ENCODE peak calls at places on chromosome 2, in four cellular contexts. One of them, this sample, is unnamed.

GRCh38 chr2:231685349-231686191 is 22.8 kb upstream of the PTMA start:
- DNase-seq in astrocyte of the spinal cord: no peak
- DNase-seq in endothelial cell of umbilical vein: no peak
- DNase-seq in tibial nerve: no peak
- DNase-seq in this sample: no peak

GRCh38 chr2:167756427-167756826 is 491.0 kb downstream of the STK39 start:
- DNase-seq in endothelial cell of umbilical vein: no peak
- DNase-seq in tibial nerve: no peak
- DNase-seq in astrocyte of the spinal cord: peak
- DNase-seq in this sample: no peak

GRCh38 chr2:88950010-88950409 is 258.5 kb downstream of the RPIA start:
- DNase-seq in astrocyte of the spinal cord: no peak
- DNase-seq in endothelial cell of umbilical vein: peak
- DNase-seq in tibial nerve: no peak
- DNase-seq in this sample: no peak

GRCh38 chr2:69483696-69484095 is 46.5 kb upstream of the NFU1 start:
- DNase-seq in tibial nerve: no peak
- DNase-seq in astrocyte of the spinal cord: no peak
- DNase-seq in endothelial cell of umbilical vein: peak
- DNase-seq in this sample: no peak

GRCh38 chr2:224311226-224311625 is 90.7 kb downstream of the FAM124B start:
- DNase-seq in endothelial cell of umbilical vein: no peak
- DNase-seq in astrocyte of the spinal cord: no peak
- DNase-seq in tibial nerve: no peak
- DNase-seq in this sample: peak

GRCh38 chr2:108395155-108395554 is 17.4 kb downstream of the SULT1C4 start:
- DNase-seq in endothelial cell of umbilical vein: no peak
- DNase-seq in tibial nerve: no peak
- DNase-seq in astrocyte of the spinal cord: no peak
- DNase-seq in this sample: no peak

GRCh38 chr2:53859354-53860159 is at the start of gene GPR75:
- DNase-seq in tibial nerve: no peak
- DNase-seq in endothelial cell of umbilical vein: no peak
- DNase-seq in astrocyte of the spinal cord: peak
- DNase-seq in this sample: peak

GRCh38 chr2:214837466-214837865 is 28.0 kb upstream of the BARD1 start:
- DNase-seq in endothelial cell of umbilical vein: no peak
- DNase-seq in tibial nerve: no peak
- DNase-seq in astrocyte of the spinal cord: no peak
- DNase-seq in this sample: no peak

GRCh38 chr2:102356741-102357140 is 1.1 kb downstream of the IL18R1 start:
- DNase-seq in endothelial cell of umbilical vein: no peak
- DNase-seq in tibial nerve: no peak
- DNase-seq in astrocyte of the spinal cord: no peak
- DNase-seq in this sample: no peak
- H3K4me3 ChIP-seq in endothelial cell of umbilical vein: no peak
- H3K4me3 ChIP-seq in tibial nerve: peak
- H3K4me3 ChIP-seq in astrocyte of the spinal cord: no peak
- H3K4me3 ChIP-seq in this sample: no peak

DNA sequence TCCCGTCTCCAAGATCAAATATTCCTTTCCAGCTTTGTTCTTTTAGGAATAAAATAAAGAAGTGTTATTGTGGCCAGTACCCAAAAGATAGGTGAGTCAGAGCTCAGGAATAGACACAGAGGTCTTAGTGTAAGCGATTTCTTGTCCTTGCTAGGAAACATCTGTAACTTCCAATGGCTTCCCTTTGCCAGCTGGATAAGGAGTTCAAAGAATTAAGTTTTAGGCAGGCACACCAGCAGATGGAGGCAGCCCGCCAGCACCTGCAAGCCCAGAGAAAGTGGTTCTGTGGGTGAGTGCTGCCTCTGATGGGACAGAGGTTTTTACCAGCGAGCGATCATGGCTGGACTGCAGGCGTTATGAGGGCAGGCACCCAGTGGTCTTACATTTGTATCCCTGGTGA is 125.4 kb downstream of the MGAT5 start:
- DNase-seq in endothelial cell of umbilical vein: peak
- DNase-seq in tibial nerve: no peak
- DNase-seq in astrocyte of the spinal cord: no peak
- DNase-seq in this sample: peak
- TF ChIP-seq CTCF in endothelial cell of umbilical vein: no peak
- TF ChIP-seq CTCF in tibial nerve: no peak
- TF ChIP-seq CTCF in astrocyte of the spinal cord: no peak
- TF ChIP-seq CTCF in this sample: no peak

DNA sequence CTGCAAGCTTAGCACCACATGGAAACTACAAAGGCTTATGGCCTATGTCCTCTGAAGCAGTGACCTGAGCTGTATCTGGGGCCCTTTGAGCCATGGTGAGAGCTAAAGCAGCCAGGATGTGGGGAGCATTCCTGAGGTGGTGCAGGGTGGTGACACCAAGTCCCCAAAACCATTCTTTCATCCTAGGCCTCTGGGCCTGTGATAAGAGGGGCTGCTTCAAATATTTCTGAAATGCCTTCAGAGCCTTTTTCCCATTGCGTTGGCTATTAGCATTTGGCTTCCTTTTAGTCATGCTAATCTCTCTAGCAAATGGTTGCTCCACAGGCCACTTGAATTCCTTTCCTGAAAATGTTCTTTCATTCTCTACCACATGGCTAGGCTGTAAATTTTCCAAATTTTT is 13.4 kb downstream of the CCDC150 start:
- DNase-seq in endothelial cell of umbilical vein: no peak
- DNase-seq in tibial nerve: no peak
- DNase-seq in astrocyte of the spinal cord: no peak
- DNase-seq in this sample: no peak
- H3K4me3 ChIP-seq in endothelial cell of umbilical vein: no peak
- H3K4me3 ChIP-seq in tibial nerve: no peak
- H3K4me3 ChIP-seq in astrocyte of the spinal cord: no peak
- H3K4me3 ChIP-seq in this sample: no peak

DNA sequence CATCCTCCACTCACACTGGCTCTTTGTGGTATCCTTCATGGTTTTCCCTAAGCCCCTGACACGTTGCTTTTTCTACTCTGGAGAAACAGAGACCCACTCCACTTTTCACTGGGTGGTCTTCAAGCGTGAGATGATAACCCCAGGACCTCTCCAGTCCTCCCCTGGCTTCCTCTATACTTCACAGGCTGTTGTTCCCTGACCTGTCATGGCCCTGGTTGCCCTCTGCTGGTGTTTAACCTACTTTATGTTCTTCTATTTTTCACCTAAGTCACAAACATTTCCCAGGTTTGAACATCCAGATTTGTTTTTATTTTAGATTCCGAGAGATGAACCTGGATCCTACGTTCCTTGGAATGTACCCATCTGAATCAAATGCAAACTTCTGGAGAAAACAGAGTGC is 84.5 kb downstream of the AOX1 start:
- DNase-seq in endothelial cell of umbilical vein: no peak
- DNase-seq in tibial nerve: no peak
- DNase-seq in astrocyte of the spinal cord: no peak
- DNase-seq in this sample: no peak
- TF ChIP-seq CTCF in endothelial cell of umbilical vein: no peak
- TF ChIP-seq CTCF in tibial nerve: no peak
- TF ChIP-seq CTCF in astrocyte of the spinal cord: no peak
- TF ChIP-seq CTCF in this sample: no peak

GRCh38 chr2:64727013-64727767 is 73.5 kb upstream of the SERTAD2 start:
- DNase-seq in tibial nerve: no peak
- DNase-seq in astrocyte of the spinal cord: no peak
- DNase-seq in endothelial cell of umbilical vein: no peak
- DNase-seq in this sample: no peak
- H3K4me3 ChIP-seq in tibial nerve: no peak
- H3K4me3 ChIP-seq in astrocyte of the spinal cord: no peak
- H3K4me3 ChIP-seq in endothelial cell of umbilical vein: no peak
- H3K4me3 ChIP-seq in this sample: no peak

DNA sequence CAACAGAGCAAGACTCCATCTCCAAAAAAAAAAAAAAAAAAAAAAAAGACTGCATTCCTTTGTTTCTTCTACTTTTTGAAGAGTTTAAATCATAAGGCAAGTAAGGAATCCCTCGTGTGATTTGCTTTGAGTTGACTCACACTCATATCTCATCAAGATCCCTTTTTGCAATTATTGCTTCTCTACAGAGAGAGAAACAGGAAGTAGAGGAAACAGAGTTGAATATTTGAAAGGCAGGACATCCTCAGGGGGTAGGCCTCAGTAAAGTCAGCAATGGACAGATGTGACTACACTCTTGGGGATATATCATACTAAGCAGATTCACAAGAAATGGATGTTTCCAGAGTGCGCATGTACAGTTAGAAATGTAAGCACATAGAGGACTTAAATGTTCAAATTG is 11.2 kb upstream of the EFR3B start:
- DNase-seq in endothelial cell of umbilical vein: peak
- DNase-seq in tibial nerve: no peak
- DNase-seq in astrocyte of the spinal cord: no peak
- DNase-seq in this sample: no peak
- TF ChIP-seq CTCF in endothelial cell of umbilical vein: no peak
- TF ChIP-seq CTCF in tibial nerve: no peak
- TF ChIP-seq CTCF in astrocyte of the spinal cord: no peak
- TF ChIP-seq CTCF in this sample: no peak

GRCh38 chr2:98448441-98449145 is 3.9 kb downstream of the INPP4A start:
- DNase-seq in tibial nerve: no peak
- DNase-seq in astrocyte of the spinal cord: no peak
- DNase-seq in endothelial cell of umbilical vein: no peak
- DNase-seq in this sample: no peak
- H3K4me3 ChIP-seq in tibial nerve: no peak
- H3K4me3 ChIP-seq in astrocyte of the spinal cord: no peak
- H3K4me3 ChIP-seq in endothelial cell of umbilical vein: no peak
- H3K4me3 ChIP-seq in this sample: no peak

This sample was measured in fibroblast of villous mesenchyme.